ENCODE peak calls at places on chromosomes 3 and 15, in seven cellular contexts. F, H, C, Q, T, V and Z are unnamed samples. For H3K27me3, the result is how much of the 10 kb centered on the place peaks cover.

GRCh38 chr3:47847801-47848518 is 45.0 kb downstream of the DHX30 start:
- DNase-seq in T (no peak), Q (no peak), V (no peak), F (no peak), H (no peak), C (no peak), Z (no peak)

GRCh38 chr15:68528891-68529290 is 49.9 kb upstream of the CORO2B start:
- DNase-seq in C (no peak), V (peak), F (peak), T (no peak), Q (no peak), H (no peak), Z (no peak)

GRCh38 chr15:99452010-99452409 is 113.8 kb upstream of the MEF2A start:
- DNase-seq in V (no peak), T (no peak), C (no peak), F (no peak), H (no peak), Q (no peak), Z (no peak)

GRCh38 chr3:126493051-126493450 is 17.4 kb upstream of the ZXDC start:
- DNase-seq in Q (no peak), T (no peak), C (no peak), F (no peak), V (no peak), H (no peak), Z (no peak)

GRCh38 chr3:4819294-4819693 is 159.9 kb upstream of the BHLHE40 start:
- DNase-seq in T (peak), F (no peak), C (no peak), Q (no peak), H (no peak), V (no peak), Z (no peak)

GRCh38 chr15:35444557-35445204 is 101.3 kb downstream of the DPH6 start:
- DNase-seq in T (peak), C (no peak), V (peak), H (no peak), Q (no peak), F (peak), Z (no peak)

GRCh38 chr15:77631790-77632551 is 741 bp downstream of the LINGO1 start:
- DNase-seq in F (no peak), T (peak), H (no peak), Q (no peak), V (no peak), C (peak), Z (no peak)

GRCh38 chr3:153768559-153769469 is 352.4 kb upstream of the ARHGEF26 start:
- DNase-seq in T (peak), F (peak), C (peak), V (peak), Q (peak), H (peak), Z (peak)

GRCh38 chr3:39419697-39420293 is 13.3 kb downstream of the RPSA start:
- DNase-seq in Q (no peak), F (no peak), T (no peak), C (no peak), H (no peak), V (no peak), Z (no peak)

DNA sequence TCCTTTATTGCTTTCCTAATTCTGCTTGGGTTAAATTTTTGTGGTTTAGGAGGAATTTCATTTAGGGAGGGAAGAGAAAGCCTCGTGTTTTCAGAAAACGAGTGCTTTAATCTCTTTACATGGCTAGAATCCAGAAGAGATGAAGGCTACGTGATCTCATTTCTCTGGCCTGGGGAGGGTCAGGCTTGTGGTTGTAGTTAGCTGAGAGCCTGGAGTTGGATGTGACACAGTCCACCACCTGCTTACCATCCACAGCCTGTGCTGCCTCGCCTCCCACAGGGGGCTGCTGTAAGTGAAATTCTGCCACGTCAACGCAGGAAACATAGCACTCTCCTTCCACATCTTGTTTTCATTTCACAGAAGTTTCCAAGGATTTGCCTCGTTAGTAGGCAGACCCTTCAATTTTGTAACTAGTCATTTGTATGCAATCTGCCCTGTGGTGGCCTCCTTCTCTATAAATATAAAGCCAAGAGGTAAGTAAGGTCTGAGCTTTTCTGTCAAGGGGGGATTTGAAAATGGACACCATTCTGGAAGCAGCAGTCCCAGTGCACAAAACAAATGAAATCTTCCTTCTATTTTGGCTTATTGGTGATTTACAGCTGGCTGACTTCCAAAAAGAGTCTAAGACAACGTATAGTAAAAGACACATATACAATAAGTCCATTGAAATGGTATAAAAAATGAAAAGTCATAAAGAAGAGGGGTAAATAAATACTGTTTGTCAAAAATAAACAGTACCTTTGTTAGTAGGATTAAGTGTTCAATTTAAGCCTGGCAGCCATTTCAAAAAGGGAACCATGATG is 3.4 kb downstream of the GXYLT2 start:
- DNase-seq in V (peak), H (peak), C (peak), Q (no peak), T (no peak), F (peak), Z (no peak)
- H3K4me3 ChIP-seq in V (no peak), H (peak), C (no peak), Q (no peak), T (no peak), F (peak), Z (no peak)

GRCh38 chr3:147415337-147415736 is 6.2 kb downstream of the ZIC1 start:
- DNase-seq in F (no peak), Q (no peak), H (no peak), V (no peak), T (peak), C (no peak), Z (no peak)
- H3K27me3 ChIP-seq in F (half or more), Q (under half), H (half or more), V (half or more), T (half or more), C (under half), Z (half or more)

GRCh38 chr3:28053759-28054158 is 187.7 kb upstream of the CMC1 start:
- DNase-seq in F (peak), C (no peak), H (no peak), T (no peak), V (no peak), Q (no peak), Z (no peak)
- H3K4me3 ChIP-seq in F (no peak), C (no peak), H (no peak), T (no peak), V (no peak), Q (no peak), Z (no peak)

GRCh38 chr15:43165801-43166325 is 19.3 kb upstream of the CCNDBP1 start:
- DNase-seq in F (no peak), V (no peak), T (no peak), C (no peak), H (no peak), Q (no peak), Z (no peak)
- H3K27me3 ChIP-seq in F (under half), V (under half), T (under half), C (under half), H (under half), Q (under half), Z (under half)